ENCODE peak calls at places on chromosomes 12 and 14, in six cellular contexts. H is glomerular endothelial cell, C is AG08395, Q is aorta, E is GM12892, P is Daoy. Z is an unnamed sample.

GRCh38 chr12:113403435-113404415 is at the start of gene SDS:
- DNase-seq in P (peak), Q (no peak), E (no peak), H (no peak), C (no peak), Z (no peak)

GRCh38 chr12:123750159-123750656 is 11.9 kb upstream of the DNAH10 start:
- DNase-seq in Q (no peak), C (no peak), P (no peak), H (no peak), E (no peak), Z (no peak)

GRCh38 chr14:103362780-103363179 is 22.4 kb upstream of the MARK3 start:
- DNase-seq in E (no peak), H (no peak), P (no peak), Q (no peak), C (no peak), Z (no peak)

GRCh38 chr14:66575014-66575413 is 67.1 kb downstream of the GPHN start:
- DNase-seq in C (no peak), Q (no peak), H (no peak), P (no peak), E (no peak), Z (no peak)

GRCh38 chr12:25692115-25693035 is 139.3 kb upstream of the LMNTD1 start:
- DNase-seq in P (peak), Q (no peak), H (no peak), E (no peak), C (peak), Z (no peak)

GRCh38 chr12:2765608-2766007 is 29.2 kb upstream of the FKBP4 start:
- DNase-seq in C (no peak), Q (no peak), E (no peak), H (no peak), P (no peak), Z (no peak)

GRCh38 chr12:27966870-27967269 is 5.7 kb downstream of the PTHLH start:
- DNase-seq in C (peak), P (peak), H (peak), Q (no peak), E (no peak), Z (no peak)

GRCh38 chr14:100297320-100298300 is 8.6 kb downstream of the SLC25A29 start:
- DNase-seq in E (peak), P (no peak), H (no peak), C (peak), Q (peak), Z (peak)

GRCh38 chr12:104863549-104863948 is 94.5 kb downstream of the SLC41A2 start:
- DNase-seq in Q (no peak), H (no peak), C (peak), P (no peak), E (no peak), Z (no peak)

GRCh38 chr12:60072911-60073310 is 477.1 kb downstream of the SLC16A7 start:
- DNase-seq in C (peak), Q (no peak), P (no peak), H (no peak), E (no peak), Z (no peak)

GRCh38 chr12:78671295-78671694 is 193.3 kb upstream of the SYT1 start:
- DNase-seq in Q (no peak), E (no peak), H (no peak), C (no peak), P (peak), Z (no peak)

GRCh38 chr12:101829639-101830390 is 944 bp downstream of the GNPTAB start:
- DNase-seq in E (no peak), H (no peak), Q (no peak), C (no peak), P (peak), Z (no peak)

GRCh38 chr12:67452119-67452805 is 183.1 kb downstream of the CAND1 start:
- DNase-seq in P (no peak), C (no peak), E (no peak), Q (no peak), H (no peak), Z (no peak)

GRCh38 chr12:118402251-118402650 is 25.9 kb downstream of the SUDS3 start:
- DNase-seq in P (no peak), Q (no peak), H (no peak), E (no peak), C (peak), Z (no peak)

GRCh38 chr14:21526672-21527319 is 650 bp upstream of the SALL2 start:
- DNase-seq in E (no peak), C (no peak), P (no peak), H (no peak), Q (no peak), Z (no peak)

GRCh38 chr14:54785111-54785777 is 117.4 kb downstream of the GCH1 start:
- DNase-seq in H (no peak), Q (no peak), E (no peak), P (no peak), C (no peak), Z (no peak)

GRCh38 chr14:89845346-89845745 is 109.2 kb downstream of the EFCAB11 start:
- DNase-seq in H (no peak), C (peak), Q (no peak), P (peak), E (no peak), Z (no peak)

GRCh38 chr12:46446645-46447044 is 74.1 kb upstream of the SLC38A2 start:
- DNase-seq in C (no peak), E (no peak), Q (no peak), H (no peak), P (no peak), Z (no peak)

GRCh38 chr12:91332305-91332704 is 149.7 kb upstream of the DCN start:
- DNase-seq in Q (no peak), P (no peak), E (no peak), C (no peak), H (no peak), Z (no peak)

GRCh38 chr14:54329082-54329695 is 67.6 kb upstream of the CDKN3 start:
- DNase-seq in E (no peak), C (peak), Q (no peak), H (no peak), P (peak), Z (no peak)

GRCh38 chr14:23056956-23057756 is at the start of gene CDH24:
- DNase-seq in C (peak), P (peak), H (no peak), E (peak), Q (peak), Z (peak)

GRCh38 chr12:77814361-77814760 is 16.3 kb upstream of the NAV3 start:
- DNase-seq in P (no peak), E (no peak), H (no peak), Q (no peak), C (no peak), Z (no peak)

GRCh38 chr14:40280652-40281051 is 848.4 kb upstream of the FBXO33 start:
- DNase-seq in E (no peak), P (no peak), Q (no peak), C (no peak), H (no peak), Z (no peak)

GRCh38 chr14:54498579-54498978 is 9.8 kb upstream of the GMFB start:
- DNase-seq in E (no peak), C (no peak), P (no peak), H (no peak), Q (no peak), Z (no peak)

GRCh38 chr14:29016050-29016900 is 249.7 kb downstream of the FOXG1 start:
- DNase-seq in H (peak), E (no peak), C (peak), P (peak), Q (no peak), Z (no peak)

GRCh38 chr12:62192486-62193250 is 67.5 kb upstream of the USP15 start:
- DNase-seq in E (peak), Q (peak), H (peak), C (peak), P (peak), Z (no peak)

GRCh38 chr14:63228221-63228620 is 24.0 kb downstream of the RHOJ start:
- DNase-seq in C (no peak), Q (no peak), E (no peak), P (no peak), H (no peak), Z (no peak)

GRCh38 chr14:87160964-87161363 is 832.0 kb downstream of the GALC start:
- DNase-seq in Q (no peak), P (no peak), E (no peak), C (no peak), H (no peak), Z (no peak)

GRCh38 chr14:22887260-22887989 is 4.4 kb downstream of the REM2 start:
- DNase-seq in C (peak), P (peak), Q (peak), E (peak), H (no peak), Z (no peak)

GRCh38 chr14:68633131-68633991 is 159.5 kb downstream of the ZFP36L1 start:
- DNase-seq in E (no peak), C (peak), Q (peak), H (no peak), P (no peak), Z (no peak)

Z was measured in RWPE2.